ENCODE peak calls at places on chromosomes 12 and 14, in six cellular contexts. One of them, this sample, is unnamed.

GRCh38 chr12:8034802-8035201 is 2.3 kb downstream of the FOXJ2 start:
- DNase-seq in astrocyte: no peak
- DNase-seq in left lung: no peak
- DNase-seq in GM23338: no peak
- DNase-seq in body of pancreas: no peak
- DNase-seq in heart right ventricle: no peak
- DNase-seq in this sample: no peak

GRCh38 chr12:98864363-98864762 is 219.3 kb downstream of the APAF1 start:
- DNase-seq in astrocyte: no peak
- DNase-seq in left lung: no peak
- DNase-seq in GM23338: no peak
- DNase-seq in body of pancreas: no peak
- DNase-seq in heart right ventricle: no peak
- DNase-seq in this sample: no peak

GRCh38 chr12:45208604-45209487 is 7.0 kb upstream of the ANO6 start:
- DNase-seq in astrocyte: peak
- DNase-seq in left lung: no peak
- DNase-seq in GM23338: no peak
- DNase-seq in body of pancreas: no peak
- DNase-seq in heart right ventricle: no peak
- DNase-seq in this sample: no peak

GRCh38 chr14:99322731-99323599 is 51.0 kb upstream of the BCL11B start:
- DNase-seq in astrocyte: no peak
- DNase-seq in left lung: no peak
- DNase-seq in GM23338: no peak
- DNase-seq in body of pancreas: no peak
- DNase-seq in heart right ventricle: no peak
- DNase-seq in this sample: peak

GRCh38 chr14:30227871-30228270 is 300.2 kb upstream of the PRKD1 start:
- DNase-seq in astrocyte: peak
- DNase-seq in left lung: no peak
- DNase-seq in GM23338: no peak
- DNase-seq in body of pancreas: peak
- DNase-seq in heart right ventricle: no peak
- DNase-seq in this sample: no peak

GRCh38 chr12:101924647-101925046 is 47.3 kb downstream of the DRAM1 start:
- DNase-seq in astrocyte: no peak
- DNase-seq in left lung: no peak
- DNase-seq in GM23338: peak
- DNase-seq in body of pancreas: no peak
- DNase-seq in heart right ventricle: no peak
- DNase-seq in this sample: no peak

GRCh38 chr12:122860854-122861585 is 25.8 kb downstream of the HIP1R start:
- DNase-seq in astrocyte: no peak
- DNase-seq in left lung: peak
- DNase-seq in GM23338: no peak
- DNase-seq in body of pancreas: no peak
- DNase-seq in heart right ventricle: no peak
- DNase-seq in this sample: peak

GRCh38 chr12:4197922-4198763 is 75.4 kb upstream of the CCND2 start:
- DNase-seq in astrocyte: no peak
- DNase-seq in left lung: no peak
- DNase-seq in GM23338: no peak
- DNase-seq in body of pancreas: no peak
- DNase-seq in heart right ventricle: no peak
- DNase-seq in this sample: no peak

GRCh38 chr12:52402873-52403510 is 3.1 kb downstream of the KRT82 start:
- DNase-seq in astrocyte: no peak
- DNase-seq in left lung: no peak
- DNase-seq in GM23338: no peak
- DNase-seq in body of pancreas: no peak
- DNase-seq in heart right ventricle: no peak
- DNase-seq in this sample: no peak

GRCh38 chr12:753401-754237 is 1.2 kb downstream of the WNK1 start:
- DNase-seq in astrocyte: no peak
- DNase-seq in left lung: peak
- DNase-seq in GM23338: peak
- DNase-seq in body of pancreas: peak
- DNase-seq in heart right ventricle: peak
- DNase-seq in this sample: peak

GRCh38 chr12:131916306-131917138 is 12.6 kb upstream of the PUS1 start:
- DNase-seq in astrocyte: no peak
- DNase-seq in left lung: no peak
- DNase-seq in GM23338: no peak
- DNase-seq in body of pancreas: peak
- DNase-seq in heart right ventricle: no peak
- DNase-seq in this sample: peak

GRCh38 chr14:74326369-74327152 is 21.7 kb upstream of the VRTN start:
- DNase-seq in astrocyte: no peak
- DNase-seq in left lung: no peak
- DNase-seq in GM23338: peak
- DNase-seq in body of pancreas: no peak
- DNase-seq in heart right ventricle: no peak
- DNase-seq in this sample: peak

GRCh38 chr12:127926004-127926403 is 341.0 kb upstream of the TMEM132C start:
- DNase-seq in astrocyte: peak
- DNase-seq in left lung: no peak
- DNase-seq in GM23338: peak
- DNase-seq in body of pancreas: no peak
- DNase-seq in heart right ventricle: no peak
- DNase-seq in this sample: no peak

GRCh38 chr12:70837026-70837425 is 83.5 kb downstream of the PTPRR start:
- DNase-seq in astrocyte: no peak
- DNase-seq in left lung: no peak
- DNase-seq in GM23338: no peak
- DNase-seq in body of pancreas: no peak
- DNase-seq in heart right ventricle: no peak
- DNase-seq in this sample: no peak

GRCh38 chr12:108857158-108857407 is 300 bp downstream of the SSH1 start:
- DNase-seq in astrocyte: no peak
- DNase-seq in left lung: no peak
- DNase-seq in GM23338: no peak
- DNase-seq in body of pancreas: no peak
- DNase-seq in heart right ventricle: no peak
- DNase-seq in this sample: peak

GRCh38 chr12:121992059-121992879 is 29.4 kb upstream of the BCL7A start:
- DNase-seq in astrocyte: peak
- DNase-seq in left lung: peak
- DNase-seq in GM23338: no peak
- DNase-seq in body of pancreas: no peak
- DNase-seq in heart right ventricle: no peak
- DNase-seq in this sample: peak

GRCh38 chr14:32559048-32559447 is 229.9 kb downstream of the AKAP6 start:
- DNase-seq in astrocyte: peak
- DNase-seq in left lung: no peak
- DNase-seq in GM23338: no peak
- DNase-seq in body of pancreas: no peak
- DNase-seq in heart right ventricle: no peak
- DNase-seq in this sample: no peak

GRCh38 chr12:3661028-3661427 is 91.9 kb downstream of the CRACR2A start:
- DNase-seq in astrocyte: no peak
- DNase-seq in left lung: no peak
- DNase-seq in GM23338: no peak
- DNase-seq in body of pancreas: peak
- DNase-seq in heart right ventricle: no peak
- DNase-seq in this sample: no peak

GRCh38 chr14:20680363-20680762 is 4.0 kb upstream of the RNASE4 start:
- DNase-seq in astrocyte: no peak
- DNase-seq in left lung: no peak
- DNase-seq in GM23338: no peak
- DNase-seq in body of pancreas: no peak
- DNase-seq in heart right ventricle: no peak
- DNase-seq in this sample: no peak

GRCh38 chr14:61438860-61439765 is 117.7 kb downstream of the PRKCH start:
- DNase-seq in astrocyte: peak
- DNase-seq in left lung: peak
- DNase-seq in GM23338: peak
- DNase-seq in body of pancreas: peak
- DNase-seq in heart right ventricle: peak
- DNase-seq in this sample: peak

GRCh38 chr12:41439134-41439533 is 251.0 kb downstream of the PDZRN4 start:
- DNase-seq in astrocyte: no peak
- DNase-seq in left lung: no peak
- DNase-seq in GM23338: no peak
- DNase-seq in body of pancreas: no peak
- DNase-seq in heart right ventricle: no peak
- DNase-seq in this sample: no peak

GRCh38 chr12:8014836-8015235 is 17.7 kb upstream of the FOXJ2 start:
- DNase-seq in astrocyte: no peak
- DNase-seq in left lung: no peak
- DNase-seq in GM23338: no peak
- DNase-seq in body of pancreas: no peak
- DNase-seq in heart right ventricle: no peak
- DNase-seq in this sample: no peak

GRCh38 chr12:23349550-23349949 is 599.9 kb downstream of the SOX5 start:
- DNase-seq in astrocyte: no peak
- DNase-seq in left lung: no peak
- DNase-seq in GM23338: no peak
- DNase-seq in body of pancreas: no peak
- DNase-seq in heart right ventricle: no peak
- DNase-seq in this sample: no peak

GRCh38 chr12:28209782-28210181 is 19.5 kb downstream of the CCDC91 start:
- DNase-seq in astrocyte: no peak
- DNase-seq in left lung: no peak
- DNase-seq in GM23338: peak
- DNase-seq in body of pancreas: no peak
- DNase-seq in heart right ventricle: no peak
- DNase-seq in this sample: no peak

GRCh38 chr12:113271853-113272561 is 50.7 kb downstream of the TPCN1 start:
- DNase-seq in astrocyte: peak
- DNase-seq in left lung: peak
- DNase-seq in GM23338: peak
- DNase-seq in body of pancreas: peak
- DNase-seq in heart right ventricle: peak
- DNase-seq in this sample: peak

GRCh38 chr12:50132505-50133135 is 20.6 kb downstream of the COX14 start:
- DNase-seq in astrocyte: no peak
- DNase-seq in left lung: no peak
- DNase-seq in GM23338: peak
- DNase-seq in body of pancreas: no peak
- DNase-seq in heart right ventricle: no peak
- DNase-seq in this sample: no peak

GRCh38 chr14:101992708-101993107 is 28.3 kb downstream of the DYNC1H1 start:
- DNase-seq in astrocyte: no peak
- DNase-seq in left lung: no peak
- DNase-seq in GM23338: no peak
- DNase-seq in body of pancreas: no peak
- DNase-seq in heart right ventricle: no peak
- DNase-seq in this sample: no peak

GRCh38 chr12:6347367-6348338 is 5.8 kb upstream of the TNFRSF1A start:
- DNase-seq in astrocyte: peak
- DNase-seq in left lung: no peak
- DNase-seq in GM23338: no peak
- DNase-seq in body of pancreas: peak
- DNase-seq in heart right ventricle: peak
- DNase-seq in this sample: no peak

GRCh38 chr14:99516156-99517045 is 35.2 kb downstream of the CCNK start:
- DNase-seq in astrocyte: no peak
- DNase-seq in left lung: peak
- DNase-seq in GM23338: no peak
- DNase-seq in body of pancreas: peak
- DNase-seq in heart right ventricle: no peak
- DNase-seq in this sample: no peak

GRCh38 chr14:48575772-48576171 is 900.4 kb upstream of the MDGA2 start:
- DNase-seq in astrocyte: no peak
- DNase-seq in left lung: no peak
- DNase-seq in GM23338: peak
- DNase-seq in body of pancreas: no peak
- DNase-seq in heart right ventricle: no peak
- DNase-seq in this sample: no peak

GRCh38 chr12:29783773-29784666 is at the start of gene TMTC1:
- DNase-seq in astrocyte: peak
- DNase-seq in left lung: peak
- DNase-seq in GM23338: peak
- DNase-seq in body of pancreas: peak
- DNase-seq in heart right ventricle: peak
- DNase-seq in this sample: peak
- H3K27ac ChIP-seq in astrocyte: no peak
- H3K27ac ChIP-seq in left lung: peak
- H3K27ac ChIP-seq in GM23338: no peak
- H3K27ac ChIP-seq in body of pancreas: no peak
- H3K27ac ChIP-seq in heart right ventricle: peak
- H3K27ac ChIP-seq in this sample: peak

GRCh38 chr14:71168564-71168963 is 261.3 kb downstream of the PCNX1 start:
- DNase-seq in astrocyte: no peak
- DNase-seq in left lung: no peak
- DNase-seq in GM23338: no peak
- DNase-seq in body of pancreas: no peak
- DNase-seq in heart right ventricle: no peak
- DNase-seq in this sample: no peak
- H3K4me3 ChIP-seq in astrocyte: no peak
- H3K4me3 ChIP-seq in left lung: no peak
- H3K4me3 ChIP-seq in GM23338: no peak
- H3K4me3 ChIP-seq in body of pancreas: no peak
- H3K4me3 ChIP-seq in heart right ventricle: no peak
- H3K4me3 ChIP-seq in this sample: no peak

DNA sequence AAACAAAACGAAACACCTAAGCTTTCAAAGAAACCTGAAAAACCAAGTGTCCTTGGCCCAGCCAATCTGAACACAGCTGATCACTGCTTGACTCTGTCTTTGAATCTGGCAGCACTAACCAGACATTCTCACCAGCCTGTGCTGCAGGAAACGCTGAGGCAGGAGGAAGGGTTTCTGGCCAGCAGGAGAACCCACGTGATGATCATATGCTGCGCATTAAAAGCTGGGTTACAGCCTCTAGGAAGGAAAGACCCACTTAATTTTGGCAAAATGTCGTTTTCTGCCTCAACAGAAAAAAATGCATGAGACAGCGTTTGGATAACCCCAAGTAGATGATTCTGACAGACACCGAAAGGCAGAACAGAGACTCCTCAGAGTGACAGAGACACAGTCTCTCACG is 9.8 kb downstream of the APPL2 start:
- DNase-seq in astrocyte: peak
- DNase-seq in left lung: peak
- DNase-seq in GM23338: peak
- DNase-seq in body of pancreas: peak
- DNase-seq in heart right ventricle: peak
- DNase-seq in this sample: peak
- H3K27ac ChIP-seq in astrocyte: peak
- H3K27ac ChIP-seq in left lung: peak
- H3K27ac ChIP-seq in GM23338: no peak
- H3K27ac ChIP-seq in body of pancreas: peak
- H3K27ac ChIP-seq in heart right ventricle: peak
- H3K27ac ChIP-seq in this sample: peak

DNA sequence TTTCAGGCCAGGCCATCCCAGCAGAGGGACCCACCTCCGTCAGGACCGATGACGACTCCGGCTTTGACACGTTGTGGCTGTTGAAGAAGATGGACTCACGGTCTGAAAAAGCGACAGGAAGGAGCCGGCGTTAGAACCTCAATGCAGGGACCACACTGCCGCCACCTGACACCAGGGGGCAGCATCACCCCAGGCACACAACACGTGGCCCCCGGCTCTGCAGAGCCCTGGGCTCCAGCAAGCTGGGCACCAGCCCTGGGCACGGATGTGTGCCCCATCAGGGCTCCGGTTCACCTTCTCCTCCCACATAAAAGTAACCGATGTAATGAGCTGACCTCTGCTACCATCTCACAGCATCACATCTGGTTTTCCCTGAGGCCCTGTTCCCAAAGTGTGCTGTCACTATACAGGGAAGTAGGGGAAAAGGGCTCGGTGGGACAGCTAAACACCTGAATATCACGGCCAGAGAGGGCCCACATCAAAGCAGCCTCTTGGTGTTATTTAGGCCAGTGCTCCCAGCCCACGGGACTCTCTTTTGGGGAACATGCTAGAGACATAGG is 29.0 kb downstream of the CHGA start:
- DNase-seq in astrocyte: peak
- DNase-seq in left lung: peak
- DNase-seq in GM23338: peak
- DNase-seq in body of pancreas: peak
- DNase-seq in heart right ventricle: peak
- DNase-seq in this sample: peak
- H3K4me3 ChIP-seq in astrocyte: no peak
- H3K4me3 ChIP-seq in left lung: no peak
- H3K4me3 ChIP-seq in GM23338: no peak
- H3K4me3 ChIP-seq in body of pancreas: no peak
- H3K4me3 ChIP-seq in heart right ventricle: no peak
- H3K4me3 ChIP-seq in this sample: no peak